ENCODE peak calls at places on chromosome 1, in seven cellular contexts. One of them, this sample, is unnamed.

GRCh38 chr1:19619697-19620384 is 24.3 kb upstream of the NBL1 start:
- DNase-seq in RPMI8226: no peak
- DNase-seq in NCI-H1105 treated with DMSO at 0.1 percent for 48 hours: no peak
- DNase-seq in DMS 273 treated with DMSO at 0.1 percent for 48 hours: no peak
- DNase-seq in NCI-H1694: no peak
- DNase-seq in fibroblast of the aortic adventitia: peak; percentile 37
- DNase-seq in AG04449: no peak
- DNase-seq in this sample: no peak

GRCh38 chr1:172002725-172003345 is 161.5 kb downstream of the DNM3 start:
- DNase-seq in RPMI8226: peak; percentile 59
- DNase-seq in NCI-H1105 treated with DMSO at 0.1 percent for 48 hours: peak; percentile 37
- DNase-seq in DMS 273 treated with DMSO at 0.1 percent for 48 hours: no peak
- DNase-seq in NCI-H1694: peak; percentile 42
- DNase-seq in fibroblast of the aortic adventitia: peak; percentile 85
- DNase-seq in AG04449: no peak
- DNase-seq in this sample: peak; percentile 43

GRCh38 chr1:182122855-182123254 is 61.3 kb upstream of the ZNF648 start:
- DNase-seq in RPMI8226: no peak
- DNase-seq in NCI-H1105 treated with DMSO at 0.1 percent for 48 hours: no peak
- DNase-seq in DMS 273 treated with DMSO at 0.1 percent for 48 hours: no peak
- DNase-seq in NCI-H1694: no peak
- DNase-seq in fibroblast of the aortic adventitia: no peak
- DNase-seq in AG04449: no peak
- DNase-seq in this sample: no peak

GRCh38 chr1:234270581-234271242 is 102.5 kb upstream of the COA6 start:
- DNase-seq in RPMI8226: no peak
- DNase-seq in NCI-H1105 treated with DMSO at 0.1 percent for 48 hours: no peak
- DNase-seq in DMS 273 treated with DMSO at 0.1 percent for 48 hours: no peak
- DNase-seq in NCI-H1694: no peak
- DNase-seq in fibroblast of the aortic adventitia: no peak
- DNase-seq in AG04449: no peak
- DNase-seq in this sample: no peak

GRCh38 chr1:46493316-46494032 is 3.8 kb downstream of the DMBX1 start:
- DNase-seq in RPMI8226: no peak
- DNase-seq in NCI-H1105 treated with DMSO at 0.1 percent for 48 hours: no peak
- DNase-seq in DMS 273 treated with DMSO at 0.1 percent for 48 hours: no peak
- DNase-seq in NCI-H1694: no peak
- DNase-seq in fibroblast of the aortic adventitia: no peak
- DNase-seq in AG04449: no peak
- DNase-seq in this sample: no peak

GRCh38 chr1:10050611-10051010 is 17.9 kb downstream of the UBE4B start:
- DNase-seq in RPMI8226: no peak
- DNase-seq in NCI-H1105 treated with DMSO at 0.1 percent for 48 hours: no peak
- DNase-seq in DMS 273 treated with DMSO at 0.1 percent for 48 hours: no peak
- DNase-seq in NCI-H1694: no peak
- DNase-seq in fibroblast of the aortic adventitia: no peak
- DNase-seq in AG04449: no peak
- DNase-seq in this sample: no peak

GRCh38 chr1:246161626-246162025 is 345.5 kb downstream of the SMYD3 start:
- DNase-seq in RPMI8226: no peak
- DNase-seq in NCI-H1105 treated with DMSO at 0.1 percent for 48 hours: peak; percentile 31
- DNase-seq in DMS 273 treated with DMSO at 0.1 percent for 48 hours: no peak
- DNase-seq in NCI-H1694: no peak
- DNase-seq in fibroblast of the aortic adventitia: peak; percentile 91
- DNase-seq in AG04449: peak; percentile 41
- DNase-seq in this sample: peak; percentile 38

GRCh38 chr1:167984886-167985489 is 48.1 kb upstream of the MPC2 start:
- DNase-seq in RPMI8226: no peak
- DNase-seq in NCI-H1105 treated with DMSO at 0.1 percent for 48 hours: no peak
- DNase-seq in DMS 273 treated with DMSO at 0.1 percent for 48 hours: no peak
- DNase-seq in NCI-H1694: no peak
- DNase-seq in fibroblast of the aortic adventitia: peak; percentile 16
- DNase-seq in AG04449: no peak
- DNase-seq in this sample: no peak

GRCh38 chr1:153548722-153549695 is at the start of gene S100A3:
- DNase-seq in RPMI8226: no peak
- DNase-seq in NCI-H1105 treated with DMSO at 0.1 percent for 48 hours: no peak
- DNase-seq in DMS 273 treated with DMSO at 0.1 percent for 48 hours: no peak
- DNase-seq in NCI-H1694: no peak
- DNase-seq in fibroblast of the aortic adventitia: peak; percentile 93
- DNase-seq in AG04449: no peak
- DNase-seq in this sample: no peak

GRCh38 chr1:204563780-204564179 is 47.6 kb downstream of the MDM4 start:
- DNase-seq in RPMI8226: no peak
- DNase-seq in NCI-H1105 treated with DMSO at 0.1 percent for 48 hours: no peak
- DNase-seq in DMS 273 treated with DMSO at 0.1 percent for 48 hours: no peak
- DNase-seq in NCI-H1694: no peak
- DNase-seq in fibroblast of the aortic adventitia: no peak
- DNase-seq in AG04449: no peak
- DNase-seq in this sample: no peak

GRCh38 chr1:155013632-155014031 is 11.0 kb downstream of the ZBTB7B start:
- DNase-seq in RPMI8226: no peak
- DNase-seq in NCI-H1105 treated with DMSO at 0.1 percent for 48 hours: no peak
- DNase-seq in DMS 273 treated with DMSO at 0.1 percent for 48 hours: no peak
- DNase-seq in NCI-H1694: no peak
- DNase-seq in fibroblast of the aortic adventitia: no peak
- DNase-seq in AG04449: no peak
- DNase-seq in this sample: no peak

GRCh38 chr1:234348964-234349363 is 24.3 kb upstream of the COA6 start:
- DNase-seq in RPMI8226: no peak
- DNase-seq in NCI-H1105 treated with DMSO at 0.1 percent for 48 hours: no peak
- DNase-seq in DMS 273 treated with DMSO at 0.1 percent for 48 hours: no peak
- DNase-seq in NCI-H1694: no peak
- DNase-seq in fibroblast of the aortic adventitia: no peak
- DNase-seq in AG04449: no peak
- DNase-seq in this sample: no peak

GRCh38 chr1:201063190-201063544 is 39.7 kb upstream of the KIF21B start:
- DNase-seq in RPMI8226: no peak
- DNase-seq in NCI-H1105 treated with DMSO at 0.1 percent for 48 hours: no peak
- DNase-seq in DMS 273 treated with DMSO at 0.1 percent for 48 hours: no peak
- DNase-seq in NCI-H1694: no peak
- DNase-seq in fibroblast of the aortic adventitia: no peak
- DNase-seq in AG04449: no peak
- DNase-seq in this sample: no peak

GRCh38 chr1:203593723-203594122 is 32.9 kb upstream of the ATP2B4 start:
- DNase-seq in RPMI8226: peak; percentile 68
- DNase-seq in NCI-H1105 treated with DMSO at 0.1 percent for 48 hours: no peak
- DNase-seq in DMS 273 treated with DMSO at 0.1 percent for 48 hours: no peak
- DNase-seq in NCI-H1694: no peak
- DNase-seq in fibroblast of the aortic adventitia: no peak
- DNase-seq in AG04449: no peak
- DNase-seq in this sample: no peak

GRCh38 chr1:14971201-14971600 is 182.3 kb upstream of the TMEM51 start:
- DNase-seq in RPMI8226: no peak
- DNase-seq in NCI-H1105 treated with DMSO at 0.1 percent for 48 hours: no peak
- DNase-seq in DMS 273 treated with DMSO at 0.1 percent for 48 hours: no peak
- DNase-seq in NCI-H1694: no peak
- DNase-seq in fibroblast of the aortic adventitia: no peak
- DNase-seq in AG04449: no peak
- DNase-seq in this sample: no peak

GRCh38 chr1:172359531-172359991 is 60.9 kb upstream of the C1orf105 start:
- DNase-seq in RPMI8226: peak; percentile 67
- DNase-seq in NCI-H1105 treated with DMSO at 0.1 percent for 48 hours: peak; percentile 54
- DNase-seq in DMS 273 treated with DMSO at 0.1 percent for 48 hours: peak; percentile 60
- DNase-seq in NCI-H1694: peak; percentile 35
- DNase-seq in fibroblast of the aortic adventitia: peak; percentile 77
- DNase-seq in AG04449: peak; percentile 67
- DNase-seq in this sample: no peak

GRCh38 chr1:200535605-200536004 is 84.9 kb downstream of the KIF14 start:
- DNase-seq in RPMI8226: peak; percentile 67
- DNase-seq in NCI-H1105 treated with DMSO at 0.1 percent for 48 hours: no peak
- DNase-seq in DMS 273 treated with DMSO at 0.1 percent for 48 hours: no peak
- DNase-seq in NCI-H1694: peak; percentile 22
- DNase-seq in fibroblast of the aortic adventitia: no peak
- DNase-seq in AG04449: no peak
- DNase-seq in this sample: no peak

GRCh38 chr1:239011382-239011781 is 375.0 kb upstream of the CHRM3 start:
- DNase-seq in RPMI8226: no peak
- DNase-seq in NCI-H1105 treated with DMSO at 0.1 percent for 48 hours: no peak
- DNase-seq in DMS 273 treated with DMSO at 0.1 percent for 48 hours: no peak
- DNase-seq in NCI-H1694: no peak
- DNase-seq in fibroblast of the aortic adventitia: no peak
- DNase-seq in AG04449: no peak
- DNase-seq in this sample: no peak

GRCh38 chr1:65209005-65209885 is 61.2 kb downstream of the AK4 start:
- DNase-seq in RPMI8226: peak; percentile 50
- DNase-seq in NCI-H1105 treated with DMSO at 0.1 percent for 48 hours: peak; percentile 60
- DNase-seq in DMS 273 treated with DMSO at 0.1 percent for 48 hours: peak; percentile 38
- DNase-seq in NCI-H1694: peak; percentile 31
- DNase-seq in fibroblast of the aortic adventitia: peak; percentile 67
- DNase-seq in AG04449: no peak
- DNase-seq in this sample: no peak

GRCh38 chr1:9289724-9290493 is 2.8 kb upstream of the SPSB1 start:
- DNase-seq in RPMI8226: peak; percentile 37
- DNase-seq in NCI-H1105 treated with DMSO at 0.1 percent for 48 hours: no peak
- DNase-seq in DMS 273 treated with DMSO at 0.1 percent for 48 hours: no peak
- DNase-seq in NCI-H1694: no peak
- DNase-seq in fibroblast of the aortic adventitia: peak; percentile 98
- DNase-seq in AG04449: peak; percentile 58
- DNase-seq in this sample: peak; percentile 71

GRCh38 chr1:155706101-155706619 is 17.3 kb downstream of the DAP3 start:
- DNase-seq in RPMI8226: no peak
- DNase-seq in NCI-H1105 treated with DMSO at 0.1 percent for 48 hours: no peak
- DNase-seq in DMS 273 treated with DMSO at 0.1 percent for 48 hours: no peak
- DNase-seq in NCI-H1694: no peak
- DNase-seq in fibroblast of the aortic adventitia: peak; percentile 36
- DNase-seq in AG04449: peak; percentile 14
- DNase-seq in this sample: no peak

GRCh38 chr1:113813218-113813617 is 942 bp upstream of the RSBN1 start:
- DNase-seq in RPMI8226: no peak
- DNase-seq in NCI-H1105 treated with DMSO at 0.1 percent for 48 hours: no peak
- DNase-seq in DMS 273 treated with DMSO at 0.1 percent for 48 hours: no peak
- DNase-seq in NCI-H1694: no peak
- DNase-seq in fibroblast of the aortic adventitia: no peak
- DNase-seq in AG04449: no peak
- DNase-seq in this sample: no peak

GRCh38 chr1:154404984-154405761 is at the start of gene IL6R:
- DNase-seq in RPMI8226: peak; percentile 91
- DNase-seq in NCI-H1105 treated with DMSO at 0.1 percent for 48 hours: no peak
- DNase-seq in DMS 273 treated with DMSO at 0.1 percent for 48 hours: no peak
- DNase-seq in NCI-H1694: peak; percentile 42
- DNase-seq in fibroblast of the aortic adventitia: peak; percentile 87
- DNase-seq in AG04449: peak; percentile 57
- DNase-seq in this sample: peak; percentile 70

GRCh38 chr1:79197421-79197820 is 190.9 kb upstream of the ADGRL4 start:
- DNase-seq in RPMI8226: peak; percentile 17
- DNase-seq in NCI-H1105 treated with DMSO at 0.1 percent for 48 hours: no peak
- DNase-seq in DMS 273 treated with DMSO at 0.1 percent for 48 hours: peak; percentile 10
- DNase-seq in NCI-H1694: no peak
- DNase-seq in fibroblast of the aortic adventitia: peak; percentile 49
- DNase-seq in AG04449: no peak
- DNase-seq in this sample: no peak

GRCh38 chr1:7430646-7431045 is 340.4 kb upstream of the VAMP3 start:
- DNase-seq in RPMI8226: no peak
- DNase-seq in NCI-H1105 treated with DMSO at 0.1 percent for 48 hours: no peak
- DNase-seq in DMS 273 treated with DMSO at 0.1 percent for 48 hours: no peak
- DNase-seq in NCI-H1694: no peak
- DNase-seq in fibroblast of the aortic adventitia: peak; percentile 2
- DNase-seq in AG04449: no peak
- DNase-seq in this sample: no peak

GRCh38 chr1:157994704-157995540 is 1.5 kb downstream of the KIRREL1 start:
- DNase-seq in RPMI8226: no peak
- DNase-seq in NCI-H1105 treated with DMSO at 0.1 percent for 48 hours: no peak
- DNase-seq in DMS 273 treated with DMSO at 0.1 percent for 48 hours: no peak
- DNase-seq in NCI-H1694: no peak
- DNase-seq in fibroblast of the aortic adventitia: peak; percentile 51
- DNase-seq in AG04449: no peak
- DNase-seq in this sample: no peak

GRCh38 chr1:2554621-2555387 is 1.4 kb upstream of the TNFRSF14 start:
- DNase-seq in RPMI8226: peak; percentile 42
- DNase-seq in NCI-H1105 treated with DMSO at 0.1 percent for 48 hours: no peak
- DNase-seq in DMS 273 treated with DMSO at 0.1 percent for 48 hours: no peak
- DNase-seq in NCI-H1694: no peak
- DNase-seq in fibroblast of the aortic adventitia: no peak
- DNase-seq in AG04449: no peak
- DNase-seq in this sample: no peak

GRCh38 chr1:95232646-95233320 is 1.2 kb upstream of the RWDD3 start:
- DNase-seq in RPMI8226: no peak
- DNase-seq in NCI-H1105 treated with DMSO at 0.1 percent for 48 hours: no peak
- DNase-seq in DMS 273 treated with DMSO at 0.1 percent for 48 hours: no peak
- DNase-seq in NCI-H1694: no peak
- DNase-seq in fibroblast of the aortic adventitia: peak; percentile 78
- DNase-seq in AG04449: no peak
- DNase-seq in this sample: no peak

GRCh38 chr1:43833013-43833412 is 100.6 kb upstream of the ARTN start:
- DNase-seq in RPMI8226: no peak
- DNase-seq in NCI-H1105 treated with DMSO at 0.1 percent for 48 hours: no peak
- DNase-seq in DMS 273 treated with DMSO at 0.1 percent for 48 hours: no peak
- DNase-seq in NCI-H1694: no peak
- DNase-seq in fibroblast of the aortic adventitia: no peak
- DNase-seq in AG04449: no peak
- DNase-seq in this sample: no peak

GRCh38 chr1:112956503-112957132 is 622 bp upstream of the SLC16A1 start:
- DNase-seq in RPMI8226: peak; percentile 29
- DNase-seq in NCI-H1105 treated with DMSO at 0.1 percent for 48 hours: no peak
- DNase-seq in DMS 273 treated with DMSO at 0.1 percent for 48 hours: no peak
- DNase-seq in NCI-H1694: no peak
- DNase-seq in fibroblast of the aortic adventitia: no peak
- DNase-seq in AG04449: no peak
- DNase-seq in this sample: no peak